ENCODE peak calls at places on chromosome 3, in six cellular contexts. X is MM.1S, V is AG04450, T is Panc1, B is esophagus squamous epithelium, N is breast epithelium. Z is an unnamed sample.

GRCh38 chr3:122730240-122730639 is 49.6 kb downstream of the PARP14 start:
- DNase-seq in X (no peak), N (no peak), B (no peak), T (no peak), V (no peak), Z (no peak)

GRCh38 chr3:81666502-81667121 is 94.8 kb downstream of the GBE1 start:
- DNase-seq in N (no peak), B (no peak), T (no peak), X (peak; percentile 8), V (no peak), Z (no peak)

GRCh38 chr3:139307601-139308146 is 36.1 kb upstream of the MRPS22 start:
- DNase-seq in N (no peak), X (no peak), T (no peak), B (no peak), V (no peak), Z (no peak)

GRCh38 chr3:151096697-151097096 is 11.2 kb downstream of the MED12L start:
- DNase-seq in X (no peak), N (no peak), V (no peak), T (no peak), B (no peak), Z (peak; percentile 33)

GRCh38 chr3:72694398-72694797 is 153.8 kb downstream of the SHQ1 start:
- DNase-seq in T (no peak), V (no peak), X (no peak), B (no peak), N (no peak), Z (no peak)

GRCh38 chr3:77799280-77799679 is 759.4 kb downstream of the ROBO2 start:
- DNase-seq in N (no peak), V (no peak), T (no peak), X (no peak), B (no peak), Z (no peak)

GRCh38 chr3:11548721-11549131 is 95.0 kb downstream of the VGLL4 start:
- DNase-seq in X (no peak), B (no peak), N (no peak), T (peak; percentile 73), V (no peak), Z (no peak)

GRCh38 chr3:190175490-190175889 is 54.8 kb upstream of the P3H2 start:
- DNase-seq in V (no peak), T (no peak), N (no peak), X (no peak), B (no peak), Z (no peak)

GRCh38 chr3:106281231-106281630 is 412.4 kb upstream of the CBLB start:
- DNase-seq in T (no peak), V (peak; percentile 47), N (no peak), X (no peak), B (no peak), Z (no peak)

GRCh38 chr3:46833346-46834300 is 29.6 kb downstream of the MYL3 start:
- DNase-seq in X (no peak), T (no peak), V (no peak), N (no peak), B (no peak), Z (no peak)
- H3K27ac ChIP-seq in X (no peak overlapping the region), T (no peak overlapping the region), V (no peak overlapping the region), N (no peak overlapping the region), B (no peak overlapping the region), Z (no peak overlapping the region)

DNA sequence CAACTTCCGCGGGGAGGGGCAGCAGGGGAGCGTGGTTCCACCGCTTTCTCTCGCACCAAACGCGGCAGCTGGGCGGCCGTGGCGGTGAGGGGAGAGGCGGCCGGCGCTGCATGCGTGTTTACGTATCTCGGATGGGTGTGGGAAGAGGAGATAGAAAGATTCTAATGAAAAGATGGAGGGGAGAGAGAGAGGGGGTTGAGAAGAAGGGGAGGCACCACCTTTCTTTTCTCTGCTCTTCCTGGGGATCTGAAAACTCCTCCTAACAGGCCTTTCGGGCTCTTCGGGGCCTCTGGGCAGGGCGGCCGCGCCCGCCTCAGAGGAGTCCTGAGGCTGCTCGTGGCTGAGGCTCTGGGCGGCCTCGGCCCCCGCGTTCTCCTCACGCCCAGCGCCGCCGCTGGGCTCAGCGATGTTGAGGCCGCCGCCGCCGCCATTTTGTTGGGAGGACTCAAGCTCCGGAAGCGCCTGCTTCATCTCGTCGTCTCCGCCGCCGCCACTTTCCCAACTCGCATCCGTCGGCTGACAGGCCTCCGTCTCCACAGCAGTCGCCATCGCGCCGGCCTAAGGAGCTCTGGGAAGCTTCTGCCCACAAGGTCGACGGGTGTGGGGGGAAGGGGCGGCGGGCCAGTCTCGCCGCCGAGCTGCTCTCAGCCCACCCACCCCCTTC is 475 bp downstream of the TASOR start:
- DNase-seq in V (peak; percentile 16), B (peak; percentile 40), N (peak; percentile 65), T (no peak), X (peak; percentile 57), Z (peak; percentile 71)
- H3K27ac ChIP-seq in V (peak overlapping the region; percentile 97), B (peak overlapping the region; percentile 97), N (peak overlapping the region; percentile 100), T (peak overlapping the region; percentile 94), X (peak overlapping the region; percentile 91), Z (peak overlapping the region; percentile 96)

GRCh38 chr3:71685686-71686085 is 39.5 kb downstream of the EIF4E3 start:
- DNase-seq in B (no peak), X (no peak), T (no peak), V (no peak), N (no peak), Z (no peak)

GRCh38 chr3:71680588-71680987 is 44.6 kb downstream of the EIF4E3 start:
- DNase-seq in B (no peak), X (no peak), T (no peak), N (no peak), V (no peak), Z (no peak)

GRCh38 chr3:71684046-71684730 is 41.0 kb downstream of the EIF4E3 start:
- DNase-seq in T (no peak), V (no peak), B (no peak), X (no peak), N (no peak), Z (no peak)

GRCh38 chr3:71684752-71685151 is 40.5 kb downstream of the EIF4E3 start:
- DNase-seq in T (no peak), X (no peak), N (peak; percentile 57), V (peak; percentile 57), B (peak; percentile 1), Z (no peak)

DNA sequence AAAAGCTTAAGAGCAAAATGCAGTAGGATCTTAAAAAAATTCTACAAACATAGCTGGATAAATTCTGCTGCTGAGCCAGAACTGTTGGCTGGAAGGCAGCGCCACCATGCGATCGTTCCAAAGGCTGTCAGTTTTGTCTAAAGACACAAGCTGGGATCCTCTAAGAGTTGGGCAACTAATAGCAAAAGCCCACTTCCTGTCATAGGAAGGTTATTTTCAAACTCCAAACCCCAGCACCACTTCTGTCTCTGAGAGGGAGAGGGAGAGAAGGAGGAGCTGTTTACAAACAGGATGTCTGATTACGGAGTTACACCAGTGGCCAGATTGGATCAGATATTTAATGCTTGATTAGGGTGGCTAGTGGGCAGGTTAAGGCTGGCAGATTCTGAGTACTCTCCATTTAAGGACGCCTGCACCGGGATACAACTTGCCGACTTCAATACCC is 44.0 kb downstream of the EIF4E3 start:
- DNase-seq in N (peak; percentile 62), T (peak; percentile 7), X (no peak), B (no peak), V (peak; percentile 47), Z (peak; percentile 67)
- H3K27ac ChIP-seq in N (peak overlapping the region; percentile 48), T (no peak overlapping the region), X (no peak overlapping the region), B (no peak overlapping the region), V (no peak overlapping the region), Z (no peak overlapping the region)

DNA sequence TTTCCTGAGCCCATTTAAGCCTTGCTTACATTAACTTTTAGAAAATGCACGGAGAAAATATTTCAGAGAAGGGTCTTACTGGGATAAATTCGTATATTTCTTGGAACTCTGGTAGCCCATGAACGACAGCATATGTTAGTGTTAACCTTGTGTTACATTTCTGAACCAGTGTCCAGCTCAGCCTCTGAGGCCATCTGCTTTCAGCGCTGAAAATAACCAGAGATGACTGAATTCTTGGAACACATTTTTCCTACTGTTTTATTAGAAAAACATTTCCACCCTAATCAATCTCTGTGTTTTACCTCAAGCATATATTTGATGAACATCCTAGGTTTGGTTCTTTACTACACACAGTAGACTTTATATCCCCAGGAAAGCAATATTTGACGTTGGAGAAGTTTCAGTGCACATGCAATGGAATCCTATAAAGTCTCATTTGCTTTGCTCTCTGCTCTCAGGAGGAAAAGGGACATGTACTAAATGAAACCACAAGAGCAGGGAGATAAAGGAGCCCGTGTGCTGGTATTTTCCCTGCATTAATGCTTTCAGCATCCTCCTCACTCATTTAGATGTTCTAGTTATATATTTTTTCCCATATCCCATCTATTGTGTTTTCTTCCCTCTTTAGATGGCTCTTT is 151.8 kb upstream of the KCNMB2 start:
- DNase-seq in B (no peak), T (no peak), N (no peak), X (no peak), V (no peak), Z (no peak)
- H3K27ac ChIP-seq in B (no peak overlapping the region), T (peak overlapping the region; percentile 87), N (peak overlapping the region; percentile 31), X (no peak overlapping the region), V (peak overlapping the region; percentile 31), Z (no peak overlapping the region)

GRCh38 chr3:194690501-194691372 is 5.1 kb downstream of the FAM43A start:
- DNase-seq in X (no peak), V (no peak), N (no peak), T (no peak), B (no peak), Z (no peak)
- H3K27ac ChIP-seq in X (no peak overlapping the region), V (no peak overlapping the region), N (no peak overlapping the region), T (peak overlapping the region; percentile 78), B (no peak overlapping the region), Z (no peak overlapping the region)

GRCh38 chr3:108863799-108864135 is 41.2 kb downstream of the TRAT1 start:
- DNase-seq in B (no peak), N (no peak), X (no peak), T (no peak), V (no peak), Z (no peak)

GRCh38 chr3:108861401-108861800 is 38.8 kb downstream of the TRAT1 start:
- DNase-seq in B (no peak), T (no peak), N (no peak), X (no peak), V (no peak), Z (no peak)

DNA sequence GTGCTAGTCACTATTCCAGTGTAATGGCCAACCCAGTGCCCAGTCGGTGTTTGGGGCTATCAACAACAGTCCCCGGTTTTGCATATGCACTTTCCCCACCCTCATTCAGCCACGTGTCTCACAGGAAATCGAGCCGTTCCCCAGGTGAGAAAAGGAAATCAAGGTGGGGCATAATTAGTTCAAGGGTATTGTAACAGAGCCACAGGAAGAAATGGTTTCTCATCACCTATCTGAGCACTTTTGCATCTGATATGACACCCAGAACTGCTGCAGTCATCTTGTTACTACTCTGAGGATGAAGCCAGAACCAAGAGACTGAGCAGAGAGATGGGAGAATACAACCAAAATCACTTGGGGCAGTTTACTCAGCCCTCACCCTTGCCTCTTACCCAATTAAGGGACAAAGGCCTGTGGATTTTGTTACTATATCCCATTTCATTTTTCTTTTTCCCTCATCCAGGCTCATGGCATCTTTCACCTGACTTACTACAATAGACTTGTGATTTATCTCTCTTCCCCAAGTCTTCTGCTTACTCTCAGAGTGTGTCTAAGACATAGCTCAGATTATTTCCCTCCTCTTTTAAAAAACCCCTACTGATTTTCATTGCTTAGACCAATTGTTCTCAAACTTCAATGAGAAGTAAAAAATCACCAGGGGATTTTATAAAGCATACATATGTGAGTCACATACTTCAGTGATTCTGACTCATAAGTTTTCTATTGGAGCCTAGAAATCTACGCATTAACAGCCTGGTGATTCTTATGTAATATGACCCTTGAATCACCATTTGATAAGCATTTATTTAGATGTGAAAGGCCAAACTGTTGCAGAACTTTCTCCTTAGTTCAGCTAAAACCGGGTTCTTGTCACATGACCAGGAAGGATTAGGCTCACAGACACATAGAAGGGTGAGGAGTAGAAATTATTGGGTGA is 40.5 kb downstream of the TRAT1 start:
- DNase-seq in T (no peak), X (peak; percentile 39), B (no peak), V (peak; percentile 59), N (no peak), Z (no peak)
- H3K27ac ChIP-seq in T (no peak overlapping the region), X (no peak overlapping the region), B (no peak overlapping the region), V (peak overlapping the region; percentile 83), N (no peak overlapping the region), Z (no peak overlapping the region)

GRCh38 chr3:170867552-170867951 is 2.4 kb downstream of the RPL22L1 start:
- DNase-seq in X (no peak), V (no peak), B (no peak), N (no peak), T (no peak), Z (no peak)
- H3K27ac ChIP-seq in X (no peak overlapping the region), V (no peak overlapping the region), B (no peak overlapping the region), N (no peak overlapping the region), T (peak overlapping the region; percentile 98), Z (no peak overlapping the region)